ENCODE peak calls at places on chromosomes 6 and 20, in six cellular contexts. W, U, V, P, M and N are unnamed samples.

GRCh38 chr20:9407805-9408421 is 106.5 kb upstream of the LAMP5 start:
- DNase-seq in W (peak; percentile 61), U (peak; percentile 49), V (peak; percentile 14), P (peak; percentile 50), M (no peak), N (no peak)

GRCh38 chr6:125952764-125953501 is 3.6 kb upstream of the HINT3 start:
- DNase-seq in W (peak; percentile 18), U (peak; percentile 37), V (no peak), P (no peak), M (peak; percentile 48), N (no peak)

GRCh38 chr20:61731363-61732181 is 334.1 kb downstream of the TAF4 start:
- DNase-seq in W (no peak), U (no peak), V (no peak), P (no peak), M (peak; percentile 23), N (no peak)

GRCh38 chr6:151239603-151240035 is at the start of gene AKAP12:
- DNase-seq in W (no peak), U (no peak), V (no peak), P (no peak), M (no peak), N (no peak)

GRCh38 chr6:20853828-20854227 is 319.6 kb downstream of the CDKAL1 start:
- DNase-seq in W (no peak), U (no peak), V (no peak), P (no peak), M (no peak), N (no peak)

GRCh38 chr6:162195441-162195840 is 532.1 kb downstream of the PRKN start:
- DNase-seq in W (no peak), U (no peak), V (no peak), P (no peak), M (no peak), N (no peak)

GRCh38 chr6:37587776-37588744 is 88.4 kb upstream of the CCDC167 start:
- DNase-seq in W (no peak), U (peak; percentile 33), V (no peak), P (no peak), M (no peak), N (no peak)

GRCh38 chr6:113170454-113170853 is 686.7 kb upstream of the MARCKS start:
- DNase-seq in W (no peak), U (no peak), V (no peak), P (no peak), M (no peak), N (no peak)

GRCh38 chr6:134724653-134725340 is 225.1 kb downstream of the ALDH8A1 start:
- DNase-seq in W (no peak), U (no peak), V (no peak), P (no peak), M (no peak), N (no peak)